ENCODE peak calls at places on chromosomes 5 and 9, in seven cellular contexts. Z is iPS DF 19.7, A is cerebellum, J is omental fat pad, P is HCT116, Q is transverse colon, M is frontal cortex. Y is an unnamed sample.

GRCh38 chr9:135045264-135046155 is 42.0 kb upstream of the OLFM1 start:
- DNase-seq in Z (no peak), A (no peak), J (no peak), P (no peak), Q (no peak), M (no peak), Y (no peak)

GRCh38 chr5:158590936-158591863 is 508.5 kb downstream of the EBF1 start:
- DNase-seq in Z (peak), A (no peak), J (no peak), P (no peak), Q (no peak), M (no peak), Y (no peak)

GRCh38 chr9:7802666-7803065 is 3.1 kb upstream of the DMAC1 start:
- DNase-seq in Z (no peak), A (no peak), J (no peak), P (no peak), Q (no peak), M (no peak), Y (no peak)

GRCh38 chr5:126468091-126468490 is 44.9 kb downstream of the GRAMD2B start:
- DNase-seq in Z (no peak), A (no peak), J (no peak), P (no peak), Q (no peak), M (no peak), Y (no peak)

GRCh38 chr9:131279196-131279926 is 3.1 kb upstream of the FAM78A start:
- DNase-seq in Z (no peak), A (no peak), J (no peak), P (no peak), Q (no peak), M (no peak), Y (no peak)

GRCh38 chr5:143055596-143056330 is 285.6 kb downstream of the ARHGAP26 start:
- DNase-seq in Z (no peak), A (no peak), J (no peak), P (no peak), Q (no peak), M (no peak), Y (no peak)

GRCh38 chr9:103627731-103628130 is 466.4 kb upstream of the SMC2 start:
- DNase-seq in Z (no peak), A (no peak), J (no peak), P (no peak), Q (no peak), M (no peak), Y (no peak)

GRCh38 chr9:76528642-76529190 is 69.7 kb downstream of the GCNT1 start:
- DNase-seq in Z (no peak), A (no peak), J (no peak), P (no peak), Q (no peak), M (no peak), Y (no peak)

GRCh38 chr5:2896371-2897275 is 145.1 kb upstream of the IRX2 start:
- DNase-seq in Z (no peak), A (no peak), J (no peak), P (no peak), Q (no peak), M (no peak), Y (no peak)

GRCh38 chr9:83937861-83938455 is 16.7 kb upstream of the KIF27 start:
- DNase-seq in Z (peak), A (peak), J (no peak), P (peak), Q (no peak), M (no peak), Y (peak)

GRCh38 chr5:167633114-167633513 is 658.3 kb upstream of the WWC1 start:
- DNase-seq in Z (no peak), A (no peak), J (no peak), P (no peak), Q (no peak), M (no peak), Y (no peak)

GRCh38 chr9:122122903-122123632 is 30.0 kb upstream of the TTLL11 start:
- DNase-seq in Z (no peak), A (peak), J (peak), P (peak), Q (peak), M (peak), Y (peak)